ENCODE peak calls at places on chromosome 19, in nine cellular contexts. R, N, W, A, C, G, F, Q and Z are unnamed samples.

GRCh38 chr19:47157455-47158321 is 27.1 kb downstream of the SAE1 start:
- DNase-seq in F (peak), C (no peak), W (peak), Q (no peak), G (peak), R (peak), N (peak), A (peak), Z (peak)

GRCh38 chr19:42323852-42324654 is 1.4 kb upstream of the MEGF8 start:
- DNase-seq in Q (no peak), A (no peak), R (no peak), F (no peak), G (no peak), N (no peak), C (no peak), W (no peak), Z (no peak)

GRCh38 chr19:38433268-38433733 is at the start of gene RYR1:
- DNase-seq in N (no peak), W (no peak), A (no peak), F (peak), Q (no peak), G (peak), C (no peak), R (peak), Z (peak)

GRCh38 chr19:4567584-4568071 is 8.1 kb upstream of the SEMA6B start:
- DNase-seq in N (peak), W (no peak), Q (peak), R (peak), F (peak), C (peak), A (no peak), G (no peak), Z (peak)

GRCh38 chr19:13959962-13960862 is 7.9 kb downstream of the DCAF15 start:
- DNase-seq in A (no peak), W (no peak), Q (no peak), C (no peak), R (no peak), N (no peak), G (no peak), F (no peak), Z (no peak)

GRCh38 chr19:2540646-2541454 is 64.9 kb downstream of the GADD45B start:
- DNase-seq in W (peak), N (peak), G (peak), F (peak), Q (no peak), C (no peak), R (peak), A (peak), Z (peak)

GRCh38 chr19:49387936-49388372 is at the start of gene KASH5:
- DNase-seq in R (peak), Q (peak), A (peak), C (peak), N (peak), G (no peak), F (no peak), W (no peak), Z (no peak)

GRCh38 chr19:28915737-28916460 is 297.1 kb downstream of the UQCRFS1 start:
- DNase-seq in G (no peak), C (no peak), N (no peak), R (peak), F (no peak), A (no peak), Q (no peak), W (no peak), Z (no peak)

GRCh38 chr19:13984875-13985741 is 21.0 kb downstream of the RFX1 start:
- DNase-seq in R (no peak), F (no peak), Q (no peak), G (no peak), C (no peak), A (no peak), W (no peak), N (no peak), Z (no peak)

GRCh38 chr19:10421981-10422461 is 1.7 kb downstream of the PDE4A start:
- DNase-seq in F (no peak), R (no peak), N (no peak), W (no peak), G (no peak), A (no peak), C (no peak), Q (no peak), Z (no peak)

GRCh38 chr19:38734426-38735256 is 9.6 kb downstream of the CAPN12 start:
- DNase-seq in G (peak), A (peak), Q (no peak), F (no peak), C (no peak), R (no peak), N (no peak), W (no peak), Z (peak)

GRCh38 chr19:50803633-50804419 is 13.6 kb downstream of the ACP4 start:
- DNase-seq in F (no peak), G (no peak), C (no peak), Q (no peak), A (no peak), N (no peak), W (no peak), R (no peak), Z (no peak)

GRCh38 chr19:55352040-55352439 is 2.5 kb downstream of the COX6B2 start:
- DNase-seq in G (no peak), Q (no peak), R (no peak), F (no peak), W (no peak), C (no peak), N (no peak), A (no peak), Z (no peak)

GRCh38 chr19:14158276-14159023 is 22.1 kb upstream of the ASF1B start:
- DNase-seq in N (no peak), Q (no peak), W (no peak), F (no peak), R (no peak), C (no peak), A (no peak), G (no peak), Z (no peak)

GRCh38 chr19:35449347-35450043 is 1.4 kb downstream of the FFAR2 start:
- DNase-seq in N (no peak), W (no peak), Q (no peak), F (no peak), A (no peak), C (no peak), R (no peak), G (no peak), Z (no peak)

GRCh38 chr19:10708261-10708660 is 7.0 kb downstream of the QTRT1 start:
- DNase-seq in W (no peak), A (no peak), N (no peak), F (no peak), R (no peak), G (no peak), Q (no peak), C (no peak), Z (no peak)

GRCh38 chr19:3463039-3463958 is 17.0 kb downstream of the SMIM24 start:
- DNase-seq in N (no peak), C (no peak), F (no peak), R (no peak), W (no peak), A (no peak), Q (no peak), G (no peak), Z (no peak)

GRCh38 chr19:51259348-51260245 is 8.7 kb downstream of the SIGLECL1 start:
- DNase-seq in N (peak), W (no peak), F (peak), R (no peak), A (no peak), Q (peak), C (no peak), G (no peak), Z (peak)

GRCh38 chr19:33449799-33450198 is 71.8 kb downstream of the PEPD start:
- DNase-seq in Q (no peak), R (no peak), F (no peak), W (no peak), N (no peak), A (no peak), C (no peak), G (no peak), Z (no peak)

GRCh38 chr19:8155318-8155717 is 5.9 kb upstream of the FBN3 start:
- DNase-seq in Q (no peak), A (no peak), F (no peak), N (no peak), R (no peak), G (no peak), C (no peak), W (no peak), Z (no peak)

GRCh38 chr19:13104848-13105646 is 2.4 kb upstream of the LYL1 start:
- DNase-seq in R (no peak), Q (no peak), N (no peak), A (peak), C (no peak), W (no peak), G (peak), F (no peak), Z (no peak)

GRCh38 chr19:11010041-11010440 is 49.2 kb downstream of the SMARCA4 start:
- DNase-seq in W (no peak), A (no peak), F (no peak), Q (no peak), N (no peak), R (no peak), C (no peak), G (no peak), Z (no peak)

GRCh38 chr19:8320564-8321066 is 560 bp downstream of the NDUFA7 start:
- DNase-seq in Q (no peak), N (no peak), F (no peak), R (no peak), C (no peak), A (no peak), W (no peak), G (no peak), Z (no peak)

GRCh38 chr19:17560205-17560595 is 4.8 kb downstream of the COLGALT1 start:
- DNase-seq in Q (no peak), G (no peak), F (peak), W (peak), N (peak), R (peak), A (peak), C (no peak), Z (peak)

GRCh38 chr19:20051841-20052768 is 12.8 kb upstream of the ZNF682 start:
- DNase-seq in G (peak), A (peak), W (peak), N (peak), F (peak), C (peak), R (peak), Q (peak), Z (peak)

GRCh38 chr19:45075215-45076028 is 856 bp downstream of the ZNF296 start:
- DNase-seq in G (peak), R (peak), N (no peak), W (no peak), A (no peak), Q (no peak), F (no peak), C (no peak), Z (peak)

GRCh38 chr19:49403404-49404187 is 15.5 kb downstream of the KASH5 start:
- DNase-seq in C (no peak), A (no peak), N (peak), R (no peak), Q (no peak), G (no peak), W (no peak), F (peak), Z (no peak)

GRCh38 chr19:2423913-2424685 is 3.3 kb downstream of the TIMM13 start:
- DNase-seq in G (peak), N (no peak), W (no peak), Q (no peak), F (no peak), C (no peak), R (no peak), A (no peak), Z (no peak)

GRCh38 chr19:48292798-48293197 is 22.9 kb downstream of the ZNF114 start:
- DNase-seq in C (no peak), A (no peak), F (peak), Q (no peak), N (peak), W (peak), G (no peak), R (no peak), Z (peak)

GRCh38 chr19:23554548-23554947 is 132.5 kb downstream of the ZNF675 start:
- DNase-seq in C (no peak), W (no peak), G (no peak), F (no peak), N (no peak), Q (no peak), A (no peak), R (no peak), Z (no peak)

GRCh38 chr19:15640904-15641597 is 354 bp downstream of the CYP4F3 start:
- DNase-seq in W (no peak), N (no peak), G (no peak), Q (no peak), F (no peak), C (no peak), A (no peak), R (no peak), Z (no peak)